ENCODE peak calls at places on chromosome 20, in four cellular contexts. D is substantia nigra, U is A549, R is epithelial cell of prostate. O is an unnamed sample.

GRCh38 chr20:59149678-59150504 is 13.7 kb upstream of the ZNF831 start:
- DNase-seq in U (no peak), D (no peak), R (no peak), O (no peak)

GRCh38 chr20:63955281-63955845 is 853 bp downstream of the UCKL1 start:
- DNase-seq in D (peak), U (peak), R (no peak), O (no peak)

GRCh38 chr20:9071976-9072726 is 3.3 kb downstream of the PLCB4 start:
- DNase-seq in D (no peak), R (no peak), U (peak), O (no peak)

GRCh38 chr20:51410586-51411325 is 131.8 kb downstream of the NFATC2 start:
- DNase-seq in R (no peak), D (no peak), U (no peak), O (no peak)

GRCh38 chr20:16863315-16863714 is 115.2 kb downstream of the OTOR start:
- DNase-seq in U (no peak), D (no peak), R (no peak), O (no peak)

GRCh38 chr20:49231461-49231860 is 12.2 kb downstream of the DDX27 start:
- DNase-seq in R (no peak), D (no peak), U (no peak), O (no peak)

GRCh38 chr20:57696401-57696961 is 13.3 kb downstream of the PMEPA1 start:
- DNase-seq in R (no peak), U (no peak), D (no peak), O (no peak)

GRCh38 chr20:17227669-17228623 is 1.1 kb downstream of the PCSK2 start:
- DNase-seq in R (no peak), U (no peak), D (no peak), O (no peak)

GRCh38 chr20:63520939-63521601 is 505 bp downstream of the PPDPF start:
- DNase-seq in R (no peak), U (peak), D (peak), O (peak)

GRCh38 chr20:2179233-2179580 is 77.6 kb downstream of the STK35 start:
- DNase-seq in U (no peak), R (no peak), D (no peak), O (no peak)

GRCh38 chr20:13771853-13772453 is 12.8 kb downstream of the ESF1 start:
- DNase-seq in R (no peak), D (no peak), U (peak), O (no peak)

GRCh38 chr20:60838297-60838696 is 413.8 kb upstream of the CDH4 start:
- DNase-seq in D (no peak), R (no peak), U (no peak), O (no peak)

GRCh38 chr20:2840138-2840966 is at the start of the genes PCED1A and VPS16:
- DNase-seq in U (peak), R (no peak), D (peak), O (peak)

GRCh38 chr20:50363479-50363878 is 146.7 kb upstream of the PTPN1 start:
- DNase-seq in R (no peak), D (no peak), U (no peak), O (no peak)

GRCh38 chr20:48783533-48784272 is 44.1 kb downstream of the PREX1 start:
- DNase-seq in D (no peak), R (no peak), U (no peak), O (no peak)

GRCh38 chr20:59559024-59559817 is 45.1 kb upstream of the PHACTR3 start:
- DNase-seq in R (no peak), D (no peak), U (no peak), O (no peak)

GRCh38 chr20:46361386-46361785 is 45.0 kb downstream of the ELMO2 start:
- DNase-seq in R (no peak), U (no peak), D (no peak), O (no peak)
- H3K27ac ChIP-seq in R (no peak), U (no peak), D (no peak), O (no peak)

DNA sequence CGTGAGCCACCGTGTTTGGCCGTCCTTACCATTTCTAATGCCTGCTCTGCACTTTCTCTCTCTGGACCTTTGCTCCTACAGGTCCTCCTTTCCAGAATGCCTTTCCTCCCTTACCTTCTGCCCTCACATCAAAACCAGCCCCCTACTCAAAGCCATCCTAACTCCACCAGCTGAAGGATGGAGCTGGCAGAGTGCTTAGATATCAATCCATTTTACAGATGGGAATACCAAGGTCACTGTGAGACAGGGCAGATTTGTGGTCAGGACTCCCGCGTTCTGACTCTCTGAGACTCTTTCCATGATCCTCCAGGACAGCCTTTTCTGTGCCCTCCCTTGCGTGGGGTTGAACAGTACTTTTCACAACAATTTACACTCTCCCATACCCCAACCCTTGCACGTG is 41.7 kb upstream of the SCRT2 start:
- DNase-seq in R (no peak), D (no peak), U (no peak), O (no peak)
- H3K27ac ChIP-seq in R (no peak), D (no peak), U (no peak), O (no peak)

GRCh38 chr20:62182469-62183425 is at the start of gene MTG2:
- DNase-seq in D (peak), R (peak), U (peak), O (peak)

GRCh38 chr20:62183426-62184142 is 756 bp downstream of the MTG2 start:
- DNase-seq in D (no peak), R (no peak), U (no peak), O (no peak)

GRCh38 chr20:62186096-62186426 is 3.2 kb downstream of the MTG2 start:
- DNase-seq in D (no peak), R (no peak), U (no peak), O (no peak)

GRCh38 chr20:62190639-62191411 is 8.0 kb downstream of the MTG2 start:
- DNase-seq in U (no peak), R (no peak), D (no peak), O (no peak)

GRCh38 chr20:62186887-62187866 is 4.3 kb downstream of the MTG2 start:
- DNase-seq in D (no peak), R (no peak), U (no peak), O (no peak)
- H3K27ac ChIP-seq in D (no peak), R (peak), U (no peak), O (no peak)

GRCh38 chr20:37193226-37193625 is 13.9 kb upstream of the MROH8 start:
- DNase-seq in D (no peak), R (no peak), U (no peak), O (no peak)

GRCh38 chr20:37192137-37192854 is 12.9 kb upstream of the MROH8 start:
- DNase-seq in U (peak), R (no peak), D (peak), O (peak)

GRCh38 chr20:37194616-37195015 is 15.3 kb upstream of the MROH8 start:
- DNase-seq in R (no peak), U (no peak), D (no peak), O (no peak)

GRCh38 chr20:37195018-37195417 is 15.7 kb upstream of the MROH8 start:
- DNase-seq in U (no peak), R (no peak), D (no peak), O (no peak)

DNA sequence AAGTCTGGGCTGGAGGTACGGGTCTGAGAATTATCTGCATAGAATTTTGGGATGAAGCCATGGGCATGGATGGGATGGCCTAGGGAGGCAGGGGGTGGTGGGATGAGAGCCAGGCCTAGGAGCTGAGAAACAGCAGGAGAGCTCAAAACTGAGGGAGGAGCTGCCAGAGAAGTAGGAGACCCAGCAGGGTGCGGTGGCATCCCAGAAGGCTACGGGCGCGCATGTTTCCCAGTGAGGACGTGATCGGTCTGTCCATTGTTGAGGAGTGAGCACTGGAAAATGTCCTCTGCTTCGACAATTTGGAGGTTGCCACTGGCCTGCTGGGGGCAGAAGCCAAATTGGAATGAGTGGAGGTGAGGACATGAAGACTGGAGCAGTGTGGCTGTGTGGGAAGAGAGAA is 14.5 kb upstream of the MROH8 start:
- DNase-seq in D (no peak), U (no peak), R (no peak), O (no peak)
- H3K27ac ChIP-seq in D (no peak), U (no peak), R (no peak), O (peak)

GRCh38 chr20:44433751-44434538 is 41.7 kb upstream of the TTPAL start:
- DNase-seq in R (no peak), U (no peak), D (no peak), O (no peak)
- H3K27ac ChIP-seq in R (no peak), U (no peak), D (no peak), O (no peak)

DNA sequence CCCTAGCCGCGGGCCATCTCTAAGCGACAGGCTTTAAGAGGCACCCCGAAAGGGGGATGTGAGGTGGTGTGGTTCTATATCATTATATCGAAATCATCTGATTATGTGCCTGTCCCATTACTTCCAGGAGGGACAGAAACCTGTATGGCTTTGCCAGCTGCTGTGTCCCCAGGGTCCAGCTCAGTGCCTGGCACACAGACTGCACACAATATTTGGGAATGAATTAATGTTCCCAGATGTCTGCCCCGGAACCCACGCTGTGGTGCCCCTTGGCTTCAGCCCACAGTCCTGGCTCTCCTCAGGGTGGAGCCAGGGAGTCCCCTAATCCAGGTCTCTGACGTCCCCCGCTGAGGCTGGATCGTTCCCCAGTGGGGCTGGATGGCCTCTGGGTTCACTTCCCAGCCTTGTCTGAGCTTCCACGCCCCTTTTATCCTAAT is 8.9 kb upstream of the AHCY start:
- DNase-seq in D (no peak), R (no peak), U (peak), O (no peak)
- H3K27ac ChIP-seq in D (no peak), R (no peak), U (peak), O (no peak)

DNA sequence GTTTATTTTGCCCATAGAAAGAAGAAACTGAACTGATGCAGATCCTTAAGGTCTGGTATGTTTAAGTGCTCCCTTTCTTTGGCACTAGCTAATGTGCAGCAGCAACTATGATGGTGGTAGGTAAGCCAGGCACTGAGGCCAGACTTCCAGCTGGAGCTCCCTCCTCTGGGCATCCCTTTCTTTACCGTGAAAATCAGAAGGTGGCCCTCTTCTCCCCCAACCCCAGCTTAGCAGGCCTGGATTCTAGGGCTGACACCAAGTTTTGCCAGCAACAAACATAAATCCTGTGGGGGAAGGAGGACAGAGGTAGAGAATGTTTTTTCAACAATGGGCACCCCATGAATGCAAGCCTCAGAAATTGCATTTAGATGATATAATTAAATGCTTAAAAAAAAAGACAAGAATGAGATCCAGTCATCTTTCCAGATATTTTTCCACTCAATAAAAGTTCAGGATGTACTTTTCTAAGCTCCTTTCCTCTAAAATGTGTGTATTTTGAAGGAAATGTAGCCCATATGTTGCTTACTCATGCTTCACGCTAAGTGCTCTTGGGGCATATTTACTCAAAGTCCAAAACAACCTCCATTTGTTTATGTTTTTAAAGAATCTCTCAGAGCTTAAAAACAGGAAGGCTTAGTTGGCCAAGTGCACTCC is 123.9 kb upstream of the NXT1 start:
- DNase-seq in D (no peak), R (no peak), U (no peak), O (no peak)
- H3K27ac ChIP-seq in D (no peak), R (no peak), U (no peak), O (no peak)

DNA sequence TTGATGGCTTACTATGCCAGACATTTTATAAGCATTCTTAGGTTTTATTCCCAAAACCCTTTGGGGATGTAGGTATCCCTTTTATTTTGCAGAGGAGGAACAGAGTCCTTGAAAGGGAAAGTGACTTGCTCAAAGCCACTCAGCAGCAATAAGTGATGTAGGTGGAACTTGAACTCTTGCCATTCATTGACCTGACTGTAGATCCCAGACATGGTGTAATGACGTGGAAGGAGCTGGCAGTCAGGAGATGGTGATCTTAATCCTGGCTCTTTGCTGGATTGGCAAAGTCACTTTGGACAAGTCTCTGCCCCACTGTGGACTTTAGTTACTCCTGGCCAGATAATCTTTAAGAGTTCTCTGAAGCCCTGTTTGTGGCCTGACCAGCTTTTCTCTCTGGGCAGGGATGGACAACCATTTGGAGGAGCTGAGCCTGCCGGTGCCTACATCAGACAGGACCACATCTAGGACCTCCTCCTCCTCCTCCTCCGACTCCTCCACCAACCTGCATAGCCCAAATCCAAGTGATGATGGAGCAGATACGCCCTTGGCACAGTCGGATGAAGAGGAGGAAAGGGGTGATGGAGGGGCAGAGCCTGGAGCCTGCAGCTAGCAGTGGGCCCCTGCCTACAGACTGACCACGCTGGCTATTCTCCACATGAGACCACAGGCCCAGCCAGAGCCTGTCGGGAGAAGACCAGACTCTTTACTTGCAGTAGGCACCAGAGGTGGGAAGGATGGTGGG is 1.6 kb downstream of the DBNDD2 start:
- DNase-seq in U (no peak), R (no peak), D (no peak), O (no peak)
- H3K27ac ChIP-seq in U (no peak), R (no peak), D (peak), O (peak)

GRCh38 chr20:33789109-33789857 is 21.9 kb upstream of the CHMP4B start:
- DNase-seq in D (no peak), U (peak), R (peak), O (no peak)
- H3K27ac ChIP-seq in D (no peak), U (peak), R (peak), O (no peak)

GRCh38 chr20:38277285-38277684 is 16.8 kb upstream of the KIAA1755 start:
- DNase-seq in D (no peak), U (no peak), R (no peak), O (no peak)
- H3K27ac ChIP-seq in D (peak), U (no peak), R (no peak), O (no peak)